ENCODE peak calls at places on chromosome 11, in five cellular contexts. B, O, Q, G and L are unnamed samples. For H3K4me1, the result is how much of the 10 kb centered on the place peaks cover.

GRCh38 chr11:27200779-27201453 is 160.3 kb downstream of the BBOX1 start:
- DNase-seq in B (no peak), O (no peak), Q (no peak), G (no peak), L (no peak)

GRCh38 chr11:130435671-130436070 is 7.3 kb upstream of the ADAMTS8 start:
- DNase-seq in B (no peak), O (no peak), Q (no peak), G (no peak), L (no peak)

GRCh38 chr11:1263036-1263435 is 40.2 kb downstream of the MUC5B start:
- DNase-seq in B (peak), O (no peak), Q (peak), G (peak), L (no peak)

GRCh38 chr11:62505112-62505783 is 41.4 kb downstream of the AHNAK start:
- DNase-seq in B (peak), O (no peak), Q (no peak), G (peak), L (peak)

GRCh38 chr11:63535734-63536133 is 874 bp upstream of the PLAAT4 start:
- DNase-seq in B (no peak), O (no peak), Q (no peak), G (no peak), L (no peak)

GRCh38 chr11:48052183-48053040 is 72.1 kb downstream of the PTPRJ start:
- DNase-seq in B (no peak), O (no peak), Q (no peak), G (peak), L (no peak)

GRCh38 chr11:132126973-132127900 is 756.8 kb downstream of the NTM start:
- DNase-seq in B (no peak), O (no peak), Q (no peak), G (peak), L (peak)

GRCh38 chr11:74492084-74492483 is 1.4 kb downstream of the LIPT2 start:
- DNase-seq in B (no peak), O (no peak), Q (peak), G (no peak), L (no peak)

GRCh38 chr11:9613830-9614762 is 40.6 kb downstream of the WEE1 start:
- DNase-seq in B (peak), O (peak), Q (peak), G (peak), L (peak)

GRCh38 chr11:45106006-45106405 is 40.4 kb upstream of the PRDM11 start:
- DNase-seq in B (peak), O (no peak), Q (no peak), G (no peak), L (no peak)

GRCh38 chr11:19258651-19259230 is 18.0 kb upstream of the E2F8 start:
- DNase-seq in B (no peak), O (no peak), Q (no peak), G (no peak), L (no peak)

GRCh38 chr11:67044496-67044895 is 12.2 kb upstream of the RHOD start:
- DNase-seq in B (no peak), O (no peak), Q (no peak), G (no peak), L (no peak)

GRCh38 chr11:28735511-28735910 is 627.3 kb downstream of the METTL15 start:
- DNase-seq in B (no peak), O (no peak), Q (no peak), G (no peak), L (no peak)

GRCh38 chr11:108895579-108896480 is 231.0 kb downstream of the DDX10 start:
- DNase-seq in B (no peak), O (no peak), Q (no peak), G (no peak), L (no peak)

GRCh38 chr11:64620286-64620962 is 29.4 kb downstream of the SLC22A12 start:
- DNase-seq in B (no peak), O (no peak), Q (no peak), G (peak), L (no peak)

GRCh38 chr11:64173616-64174355 is 7.9 kb upstream of the MACROD1 start:
- DNase-seq in B (no peak), O (no peak), Q (no peak), G (no peak), L (no peak)

GRCh38 chr11:107563702-107564101 is 1.8 kb downstream of the ALKBH8 start:
- DNase-seq in B (no peak), O (peak), Q (no peak), G (peak), L (no peak)

GRCh38 chr11:68447015-68447801 is 13.3 kb upstream of the PPP6R3 start:
- DNase-seq in B (peak), O (peak), Q (peak), G (peak), L (peak)

GRCh38 chr11:44943118-44943517 is 7.6 kb downstream of the TP53I11 start:
- DNase-seq in B (peak), O (no peak), Q (peak), G (peak), L (no peak)

GRCh38 chr11:73982595-73982989 is at the start of gene UCP2:
- DNase-seq in B (peak), O (peak), Q (peak), G (peak), L (peak)

DNA sequence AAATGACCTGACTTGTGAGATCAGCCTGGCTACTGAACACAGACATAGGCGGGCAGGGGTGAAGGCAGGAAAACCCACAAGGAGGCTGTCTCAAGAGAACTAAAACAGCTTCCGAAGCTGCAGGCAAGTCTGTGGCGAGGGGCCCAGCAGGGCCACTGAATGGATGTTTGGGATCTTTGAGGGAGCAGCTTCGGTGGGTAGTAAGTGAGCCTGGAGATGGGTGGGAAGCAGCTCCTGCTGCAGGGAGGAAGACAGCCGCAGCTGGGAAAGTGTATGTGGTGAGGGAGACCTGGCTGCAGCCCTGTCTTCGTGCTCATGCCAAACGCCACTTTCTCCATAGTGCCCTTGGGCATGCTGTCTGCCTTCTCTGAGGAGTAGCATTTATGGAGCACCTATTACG is 3.4 kb downstream of the CCDC86 start:
- DNase-seq in B (no peak), O (no peak), Q (no peak), G (no peak), L (no peak)
- H3K4me3 ChIP-seq in B (no peak), O (no peak), Q (no peak), G (no peak), L (no peak)

DNA sequence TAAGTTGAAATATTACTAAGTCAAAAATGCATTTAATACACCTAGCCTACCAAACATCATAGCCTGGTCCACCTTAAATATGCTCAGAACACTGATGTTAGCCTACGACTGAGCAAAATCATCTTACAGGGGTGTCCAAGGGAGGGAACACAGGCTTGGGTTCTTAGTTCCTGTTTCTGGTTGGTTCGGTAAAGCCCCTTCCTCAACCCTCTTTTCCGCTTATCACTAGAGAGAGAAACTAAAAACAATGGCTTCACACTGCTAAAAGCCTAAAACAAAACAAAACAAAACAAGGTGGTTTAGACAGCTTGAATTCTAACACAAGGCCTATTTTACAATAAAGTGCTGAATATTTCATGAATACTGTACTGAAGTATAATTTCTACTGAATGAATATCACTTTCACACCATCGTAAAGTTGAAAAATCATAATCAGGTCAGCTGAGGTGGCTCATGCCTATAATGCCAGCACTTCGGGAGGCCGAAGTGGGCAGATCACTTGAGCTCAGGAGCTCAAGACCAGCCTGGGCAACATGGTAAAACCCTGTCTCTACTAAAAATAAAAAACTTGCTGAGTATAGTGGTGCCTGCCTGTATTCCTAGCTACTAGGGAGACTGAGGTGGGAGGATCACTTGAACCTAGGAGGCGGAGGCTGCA is 118.0 kb downstream of the SIK3 start:
- DNase-seq in B (no peak), O (peak), Q (no peak), G (no peak), L (no peak)
- H3K4me1 ChIP-seq in B (under half), O (under half), Q (under half), G (under half), L (under half)

GRCh38 chr11:2817431-2817830 is 68.1 kb downstream of the CDKN1C start:
- DNase-seq in B (peak), O (no peak), Q (peak), G (no peak), L (no peak)
- H3K4me3 ChIP-seq in B (no peak), O (no peak), Q (no peak), G (no peak), L (no peak)

GRCh38 chr11:123061403-123062157 is at the start of gene HSPA8:
- DNase-seq in B (peak), O (no peak), Q (peak), G (peak), L (peak)
- H3K4me1 ChIP-seq in B (half or more), O (half or more), Q (half or more), G (under half), L (under half)

DNA sequence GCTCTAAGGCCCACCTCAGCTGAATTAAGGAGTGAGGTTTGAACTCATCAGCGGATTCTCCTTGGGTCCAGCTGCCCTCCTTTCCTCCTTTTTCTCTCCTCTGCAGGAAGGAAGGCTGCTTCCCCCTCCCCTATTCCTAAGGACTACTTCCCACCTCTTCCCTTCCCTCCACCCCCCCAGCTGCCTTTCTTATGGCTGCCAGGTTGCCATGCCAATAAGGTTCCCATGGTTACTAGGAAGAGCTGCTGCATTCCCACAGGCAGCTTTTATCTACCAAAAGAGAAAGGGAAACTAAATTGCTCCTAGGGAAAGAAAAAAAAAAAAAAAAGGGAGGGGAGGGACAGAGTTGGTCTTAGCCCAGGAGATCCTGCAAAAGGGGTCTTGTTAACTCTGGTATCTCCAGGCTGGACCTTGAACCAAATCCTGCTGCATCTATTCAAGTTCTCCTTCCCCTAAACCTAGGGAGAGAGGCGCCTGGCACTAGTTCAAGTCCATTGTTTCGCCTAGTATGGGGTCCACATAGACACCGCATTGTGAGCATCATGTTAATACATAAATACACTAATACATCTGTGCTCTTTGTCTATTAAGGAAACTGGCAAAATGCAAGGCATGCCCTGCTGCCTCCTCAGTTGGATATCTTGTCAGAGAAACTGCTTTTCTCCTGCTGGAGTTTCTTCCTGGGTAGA is 21.2 kb upstream of the FEZ1 start:
- DNase-seq in B (no peak), O (no peak), Q (no peak), G (no peak), L (peak)
- H3K4me3 ChIP-seq in B (no peak), O (no peak), Q (no peak), G (no peak), L (peak)